ENCODE peak calls at places on chromosome 13, in nine cellular contexts. W, K, V, X, S, F, D, Y and T are unnamed samples.

GRCh38 chr13:94065741-94066140 is 413.7 kb downstream of the DCT start:
- DNase-seq in W (no peak), K (no peak), V (no peak), X (no peak), S (no peak), F (peak), D (no peak), Y (no peak), T (no peak)

GRCh38 chr13:32139251-32139650 is 107.7 kb downstream of the FRY start:
- DNase-seq in W (no peak), K (no peak), V (no peak), X (no peak), S (no peak), F (no peak), D (no peak), Y (no peak), T (no peak)

GRCh38 chr13:111911141-111911720 is 155.7 kb upstream of the SOX1 start:
- DNase-seq in W (no peak), K (no peak), V (no peak), X (no peak), S (no peak), F (no peak), D (no peak), Y (no peak), T (no peak)

GRCh38 chr13:28568286-28568685 is 73.4 kb upstream of the FLT1 start:
- DNase-seq in W (no peak), K (no peak), V (no peak), X (no peak), S (peak), F (peak), D (peak), Y (peak), T (no peak)

GRCh38 chr13:111275382-111275781 is 45.1 kb upstream of the TEX29 start:
- DNase-seq in W (no peak), K (no peak), V (no peak), X (no peak), S (no peak), F (no peak), D (no peak), Y (no peak), T (no peak)

GRCh38 chr13:96285729-96286128 is 195.8 kb downstream of the HS6ST3 start:
- DNase-seq in W (no peak), K (no peak), V (no peak), X (no peak), S (no peak), F (no peak), D (no peak), Y (no peak), T (no peak)

GRCh38 chr13:100630564-100630963 is 42.0 kb upstream of the GGACT start:
- DNase-seq in W (no peak), K (no peak), V (peak), X (no peak), S (no peak), F (no peak), D (no peak), Y (no peak), T (peak)

GRCh38 chr13:60765700-60766411 is 368.8 kb downstream of the TDRD3 start:
- DNase-seq in W (no peak), K (peak), V (no peak), X (no peak), S (no peak), F (peak), D (no peak), Y (no peak), T (no peak)

GRCh38 chr13:114112826-114113322 is 19.5 kb downstream of the RASA3 start:
- DNase-seq in W (no peak), K (no peak), V (no peak), X (no peak), S (no peak), F (no peak), D (no peak), Y (peak), T (no peak)

GRCh38 chr13:110304256-110304655 is 2.7 kb downstream of the COL4A1 start:
- DNase-seq in W (no peak), K (peak), V (no peak), X (no peak), S (no peak), F (peak), D (peak), Y (no peak), T (no peak)

GRCh38 chr13:44698076-44698475 is 121.9 kb upstream of the TSC22D1 start:
- DNase-seq in W (no peak), K (no peak), V (peak), X (no peak), S (no peak), F (no peak), D (no peak), Y (no peak), T (peak)

GRCh38 chr13:78881054-78881453 is 222.1 kb upstream of the OBI1 start:
- DNase-seq in W (no peak), K (no peak), V (no peak), X (no peak), S (no peak), F (no peak), D (no peak), Y (no peak), T (no peak)

GRCh38 chr13:110517505-110518149 is 43.9 kb downstream of the RAB20 start:
- DNase-seq in W (no peak), K (no peak), V (no peak), X (no peak), S (no peak), F (peak), D (no peak), Y (no peak), T (no peak)

GRCh38 chr13:29885967-29886366 is 35.5 kb upstream of the UBL3 start:
- DNase-seq in W (peak), K (no peak), V (no peak), X (no peak), S (no peak), F (no peak), D (no peak), Y (no peak), T (no peak)

GRCh38 chr13:78137404-78138142 is 218.9 kb upstream of the EDNRB start:
- DNase-seq in W (peak), K (peak), V (no peak), X (no peak), S (peak), F (peak), D (peak), Y (no peak), T (peak)

GRCh38 chr13:98446234-98446621 is 130.7 kb downstream of the STK24 start:
- DNase-seq in W (no peak), K (no peak), V (no peak), X (no peak), S (no peak), F (no peak), D (no peak), Y (no peak), T (no peak)

GRCh38 chr13:43054803-43055802 is 31.7 kb downstream of the DNAJC15 start:
- DNase-seq in W (peak), K (peak), V (no peak), X (no peak), S (no peak), F (peak), D (peak), Y (peak), T (no peak)

GRCh38 chr13:36787181-36787580 is 31.8 kb upstream of the RFXAP start:
- DNase-seq in W (no peak), K (peak), V (no peak), X (no peak), S (no peak), F (no peak), D (no peak), Y (no peak), T (no peak)

GRCh38 chr13:33172400-33172799 is 113.2 kb downstream of the STARD13 start:
- DNase-seq in W (no peak), K (no peak), V (no peak), X (no peak), S (no peak), F (peak), D (peak), Y (no peak), T (no peak)

GRCh38 chr13:49869514-49869913 is 66.6 kb downstream of the SPRYD7 start:
- DNase-seq in W (no peak), K (no peak), V (no peak), X (no peak), S (no peak), F (peak), D (peak), Y (no peak), T (peak)

GRCh38 chr13:110915874-110916670 is 1.2 kb upstream of the ANKRD10 start:
- DNase-seq in W (no peak), K (peak), V (no peak), X (no peak), S (no peak), F (peak), D (peak), Y (no peak), T (peak)

GRCh38 chr13:77691871-77692270 is 5.6 kb upstream of the SLAIN1 start:
- DNase-seq in W (no peak), K (no peak), V (no peak), X (no peak), S (no peak), F (no peak), D (no peak), Y (no peak), T (peak)

GRCh38 chr13:83824561-83824960 is 57.7 kb downstream of the SLITRK1 start:
- DNase-seq in W (no peak), K (no peak), V (no peak), X (no peak), S (no peak), F (no peak), D (no peak), Y (no peak), T (no peak)

GRCh38 chr13:76654263-76654662 is 231.9 kb downstream of the KCTD12 start:
- DNase-seq in W (no peak), K (peak), V (no peak), X (no peak), S (no peak), F (no peak), D (no peak), Y (no peak), T (no peak)

GRCh38 chr13:112350300-112350699 is 25.9 kb upstream of the SPACA7 start:
- DNase-seq in W (no peak), K (no peak), V (no peak), X (no peak), S (no peak), F (no peak), D (no peak), Y (no peak), T (no peak)